ENCODE peak calls at places on chromosomes 12 and 14, in ten cellular contexts. X is endothelial cell; Q is T-helper 9 cell; A is germinal center; H is HT1080; B is CD8-positive, alpha-beta T cell; E is H54; O is T follicular helper cell; U is fibroblast of lung; D is stimulated activated CD4-positive, alpha-beta T cell treated with anti-CD3 and anti-CD28 coated beads, Interleukin-15, amount 100 ng/mL, for 24 hours. C is an unnamed sample.

GRCh38 chr12:27822076-27822712 is 42.2 kb upstream of the MANSC4 start:
- DNase-seq in X (no peak), B (peak), D (peak), H (peak), O (peak), Q (peak), U (peak), E (peak), A (peak), C (peak)

GRCh38 chr14:32306549-32306948 is 22.5 kb upstream of the AKAP6 start:
- DNase-seq in U (no peak), H (no peak), B (no peak), D (no peak), E (no peak), O (no peak), A (no peak), X (no peak), Q (no peak), C (no peak)

GRCh38 chr14:85387181-85387580 is 142.8 kb upstream of the FLRT2 start:
- DNase-seq in B (no peak), Q (no peak), U (no peak), D (no peak), H (no peak), E (no peak), X (no peak), O (no peak), A (no peak), C (no peak)

GRCh38 chr12:84542289-84542688 is 370.3 kb downstream of the SLC6A15 start:
- DNase-seq in E (no peak), H (no peak), O (no peak), B (no peak), U (no peak), Q (no peak), D (no peak), X (no peak), A (no peak), C (no peak)

GRCh38 chr12:52321433-52321832 is 235 bp upstream of the KRT83 start:
- DNase-seq in E (no peak), O (no peak), H (no peak), A (no peak), Q (no peak), X (no peak), U (no peak), D (no peak), B (no peak), C (no peak)

GRCh38 chr12:106919910-106920544 is 35.7 kb upstream of the TMEM263 start:
- DNase-seq in Q (peak), A (peak), E (no peak), H (peak), B (no peak), X (peak), O (no peak), U (peak), D (peak), C (peak)

GRCh38 chr12:91274886-91275285 is 92.3 kb upstream of the DCN start:
- DNase-seq in O (no peak), A (no peak), H (no peak), D (no peak), X (no peak), U (peak), B (no peak), E (no peak), Q (no peak), C (no peak)

GRCh38 chr14:69692542-69693053 is 74.3 kb upstream of the SRSF5 start:
- DNase-seq in U (no peak), X (no peak), Q (no peak), E (no peak), O (no peak), H (no peak), B (no peak), A (no peak), D (no peak), C (no peak)

GRCh38 chr12:122403115-122403770 is 19.2 kb downstream of the CLIP1 start:
- DNase-seq in X (no peak), D (peak), O (no peak), Q (no peak), E (no peak), A (peak), U (no peak), H (no peak), B (no peak), C (no peak)

GRCh38 chr12:121181181-121181580 is 28.7 kb upstream of the P2RX4 start:
- DNase-seq in E (no peak), O (no peak), Q (no peak), B (no peak), D (no peak), A (no peak), X (no peak), U (peak), H (no peak), C (no peak)

GRCh38 chr12:81598205-81598604 is 160.9 kb downstream of the PPFIA2 start:
- DNase-seq in E (no peak), Q (no peak), U (no peak), B (no peak), A (no peak), O (no peak), H (no peak), X (no peak), D (no peak), C (no peak)

GRCh38 chr12:126668538-126668937 is 1598.4 kb upstream of the TMEM132C start:
- DNase-seq in E (peak), Q (no peak), O (no peak), H (peak), U (peak), A (no peak), B (no peak), D (no peak), X (no peak), C (no peak)

GRCh38 chr12:70180140-70180539 is 63.1 kb upstream of the CNOT2 start:
- DNase-seq in U (no peak), Q (no peak), E (no peak), O (no peak), H (no peak), A (no peak), X (no peak), B (no peak), D (no peak), C (no peak)

GRCh38 chr12:19707948-19708409 is 268.7 kb downstream of the AEBP2 start:
- DNase-seq in B (no peak), D (no peak), O (no peak), Q (no peak), U (peak), X (no peak), A (no peak), E (no peak), H (peak), C (no peak)

GRCh38 chr14:75709207-75709812 is 48.3 kb downstream of the TTLL5 start:
- DNase-seq in H (peak), A (peak), B (peak), U (peak), X (peak), E (peak), Q (peak), O (peak), D (peak), C (peak)

GRCh38 chr12:73547421-73547820 is 990.2 kb upstream of the ATXN7L3B start:
- DNase-seq in Q (no peak), B (no peak), D (no peak), X (no peak), U (no peak), H (peak), O (no peak), A (no peak), E (no peak), C (no peak)

GRCh38 chr12:53464685-53465084 is 12.8 kb downstream of the PCBP2 start:
- DNase-seq in X (no peak), E (no peak), O (no peak), Q (no peak), A (no peak), B (no peak), U (no peak), D (no peak), H (no peak), C (no peak)

GRCh38 chr12:121578230-121579189 is 2.3 kb downstream of the KDM2B start:
- DNase-seq in B (peak), U (peak), E (no peak), X (peak), A (peak), Q (no peak), H (no peak), D (peak), O (no peak), C (peak)

GRCh38 chr14:95183532-95184412 is 26.4 kb upstream of the DICER1 start:
- DNase-seq in O (no peak), D (no peak), U (no peak), E (no peak), B (no peak), Q (no peak), A (no peak), H (no peak), X (no peak), C (no peak)

GRCh38 chr14:89669209-89669608 is 252.2 kb upstream of the FOXN3 start:
- DNase-seq in B (peak), A (no peak), E (no peak), X (no peak), H (no peak), Q (no peak), U (no peak), O (no peak), D (peak), C (peak)

GRCh38 chr12:57166971-57167371 is 19.6 kb upstream of the LRP1-AS start:
- DNase-seq in U (peak), E (peak), X (no peak), H (peak), O (no peak), B (no peak), Q (no peak), A (no peak), D (peak), C (no peak)

GRCh38 chr14:43687866-43688265 is 819.2 kb downstream of the FSCB start:
- DNase-seq in U (peak), A (no peak), E (peak), H (peak), O (no peak), Q (no peak), D (no peak), X (no peak), B (no peak), C (no peak)

GRCh38 chr12:60752589-60752988 is 1156.8 kb downstream of the SLC16A7 start:
- DNase-seq in Q (no peak), E (no peak), B (no peak), O (no peak), A (no peak), D (no peak), U (no peak), X (no peak), H (no peak), C (no peak)

GRCh38 chr14:64773046-64773445 is 68.8 kb downstream of the PLEKHG3 start:
- DNase-seq in A (no peak), E (no peak), H (no peak), B (no peak), X (no peak), Q (no peak), O (no peak), U (no peak), D (no peak), C (no peak)

GRCh38 chr14:65164825-65165135 is 62.5 kb upstream of the MAX start:
- DNase-seq in H (no peak), E (no peak), B (no peak), A (no peak), Q (no peak), D (no peak), X (no peak), O (no peak), U (no peak), C (no peak)

GRCh38 chr12:108804361-108804949 is 52.9 kb downstream of the SSH1 start:
- DNase-seq in D (no peak), O (no peak), A (no peak), X (no peak), H (no peak), E (no peak), B (no peak), Q (no peak), U (peak), C (no peak)

GRCh38 chr12:34398706-34399630 is 376.7 kb downstream of the ALG10 start:
- DNase-seq in X (peak), H (no peak), E (no peak), O (no peak), B (peak), D (peak), A (no peak), Q (no peak), U (no peak), C (peak)

GRCh38 chr12:120800665-120801064 is 75.0 kb downstream of the ACADS start:
- DNase-seq in Q (no peak), A (no peak), D (no peak), E (no peak), H (peak), O (no peak), B (no peak), U (no peak), X (no peak), C (no peak)